ENCODE peak calls at places on chromosomes 13 and 19, in ten cellular contexts. T is CD4-positive, alpha-beta T cell; X is right cardiac atrium; O is tibial nerve; K is thoracic aorta; E is stimulated activated CD8-positive, alpha-beta memory T cell treated with anti-CD3 and anti-CD28 coated beads, Interleukin-4, amount 100 ng/mL, for 24 hours; U is astrocyte; P is left kidney; N is M059J; V is activated CD4-positive, alpha-beta T cell treated with anti-CD3 and anti-CD28 coated beads, Interleukin-2, amount 50 U/mL, for 4 hours. I is an unnamed sample.

GRCh38 chr19:1678073-1678472 is 25.7 kb upstream of the TCF3 start:
- DNase-seq in U (no peak), V (no peak), P (no peak), T (no peak), O (no peak), X (no peak), K (no peak), E (no peak), N (no peak), I (no peak)

GRCh38 chr13:106103779-106104178 is 431.7 kb downstream of the EFNB2 start:
- DNase-seq in K (no peak), O (no peak), U (peak), N (peak), T (no peak), P (no peak), V (no peak), E (no peak), X (no peak), I (no peak)

GRCh38 chr19:53101518-53101917 is 1.7 kb downstream of the ZNF160 start:
- DNase-seq in X (no peak), V (no peak), K (no peak), O (no peak), P (peak), T (no peak), E (no peak), N (peak), U (no peak), I (no peak)

GRCh38 chr19:30419581-30420180 is 47.5 kb downstream of the ZNF536 start:
- DNase-seq in V (no peak), K (no peak), P (no peak), N (peak), E (no peak), O (no peak), T (no peak), X (no peak), U (no peak), I (no peak)

GRCh38 chr19:46181386-46181774 is 33.3 kb downstream of the IGFL2 start:
- DNase-seq in X (no peak), P (peak), O (no peak), K (no peak), T (no peak), V (no peak), E (no peak), U (peak), N (peak), I (no peak)

GRCh38 chr19:7117248-7117647 is 47.7 kb downstream of the ZNF557 start:
- DNase-seq in N (no peak), T (no peak), E (no peak), X (no peak), K (no peak), U (no peak), P (no peak), V (no peak), O (no peak), I (no peak)

GRCh38 chr19:54188224-54188871 is 1.0 kb downstream of the MBOAT7 start:
- DNase-seq in P (peak), E (no peak), O (no peak), T (peak), N (peak), U (peak), V (peak), X (no peak), K (no peak), I (no peak)

GRCh38 chr19:44777715-44778347 is at the start of gene CBLC:
- DNase-seq in O (no peak), X (no peak), U (no peak), V (no peak), N (no peak), T (no peak), E (no peak), K (no peak), P (peak), I (no peak)

GRCh38 chr13:96946709-96947311 is 47.5 kb downstream of the OXGR1 start:
- DNase-seq in T (no peak), N (peak), O (no peak), P (peak), E (no peak), U (no peak), K (no peak), V (no peak), X (peak), I (no peak)

GRCh38 chr13:49517461-49517860 is 21.7 kb downstream of the PHF11 start:
- DNase-seq in X (no peak), P (peak), K (no peak), T (no peak), N (no peak), O (no peak), U (no peak), V (no peak), E (no peak), I (no peak)

GRCh38 chr13:110799246-110800236 is 86.0 kb downstream of the ING1 start:
- DNase-seq in V (no peak), K (no peak), N (no peak), O (peak), U (peak), P (peak), E (no peak), T (no peak), X (peak), I (no peak)

GRCh38 chr19:37583340-37583739 is 11.3 kb downstream of the ZNF571 start:
- DNase-seq in N (no peak), O (no peak), V (no peak), P (no peak), E (no peak), K (no peak), T (no peak), U (no peak), X (no peak), I (no peak)

GRCh38 chr19:15010497-15011255 is 31.0 kb upstream of the SLC1A6 start:
- DNase-seq in E (no peak), U (no peak), O (no peak), K (no peak), N (no peak), X (no peak), P (peak), V (no peak), T (no peak), I (no peak)

GRCh38 chr19:17429661-17430101 is 9.8 kb downstream of the MVB12A start:
- DNase-seq in T (no peak), V (no peak), K (no peak), O (no peak), N (no peak), X (no peak), U (no peak), P (peak), E (no peak), I (no peak)

GRCh38 chr19:15417699-15418098 is 1.1 kb downstream of the AKAP8L start:
- DNase-seq in V (no peak), U (peak), P (peak), T (no peak), N (peak), K (no peak), O (no peak), E (no peak), X (no peak), I (peak)

GRCh38 chr19:294819-295686 is 3.9 kb upstream of the PLPP2 start:
- DNase-seq in V (peak), E (peak), K (no peak), N (peak), X (no peak), U (no peak), T (peak), O (no peak), P (peak), I (peak)

GRCh38 chr19:7789447-7789846 is 26.4 kb downstream of the CLEC4M start:
- DNase-seq in T (peak), V (peak), X (no peak), P (peak), K (no peak), E (no peak), U (no peak), O (no peak), N (no peak), I (no peak)

GRCh38 chr13:111183087-111183645 is 68.1 kb downstream of the ARHGEF7 start:
- DNase-seq in P (no peak), N (no peak), K (no peak), U (no peak), T (no peak), X (no peak), O (no peak), V (no peak), E (no peak), I (no peak)

GRCh38 chr19:30908262-30908771 is 440.9 kb downstream of the TSHZ3 start:
- DNase-seq in T (no peak), E (no peak), P (no peak), N (no peak), U (no peak), O (no peak), X (no peak), K (no peak), V (no peak), I (no peak)

GRCh38 chr13:73610799-73611592 is 523.2 kb downstream of the KLF12 start:
- DNase-seq in K (no peak), E (no peak), O (no peak), N (no peak), P (no peak), T (no peak), V (no peak), U (no peak), X (no peak), I (no peak)

GRCh38 chr13:32426191-32426980 is 1.5 kb downstream of the N4BP2L1 start:
- DNase-seq in T (no peak), E (peak), N (peak), O (no peak), P (peak), K (no peak), X (no peak), U (no peak), V (peak), I (peak)

GRCh38 chr13:100347941-100348340 is 240.6 kb downstream of the GGACT start:
- DNase-seq in U (peak), N (no peak), T (no peak), O (no peak), P (no peak), K (no peak), X (no peak), E (no peak), V (no peak), I (no peak)

GRCh38 chr13:39129253-39129652 is 91.0 kb downstream of the NHLRC3 start:
- DNase-seq in P (no peak), E (no peak), U (no peak), N (no peak), X (no peak), T (no peak), O (no peak), V (no peak), K (no peak), I (no peak)

GRCh38 chr13:22107549-22107948 is 436.7 kb downstream of the FGF9 start:
- DNase-seq in O (no peak), T (no peak), U (no peak), K (no peak), N (no peak), E (no peak), X (no peak), P (peak), V (no peak), I (no peak)

GRCh38 chr19:48670699-48671455 is 1.9 kb downstream of the NTN5 start:
- DNase-seq in V (no peak), K (no peak), N (no peak), X (no peak), U (no peak), E (no peak), P (no peak), O (no peak), T (no peak), I (no peak)

GRCh38 chr13:21823416-21823815 is 152.5 kb downstream of the FGF9 start:
- DNase-seq in V (no peak), X (no peak), K (no peak), U (no peak), T (no peak), N (no peak), E (no peak), P (no peak), O (no peak), I (no peak)

I was measured in ACHN.